ENCODE peak calls at places on chromosomes 12 and 14, in four cellular contexts. X, P, S and W are unnamed samples.

GRCh38 chr12:128573907-128574306 is 249.9 kb downstream of the SLC15A4 start:
- DNase-seq in S (no peak), P (no peak), X (no peak), W (no peak)

GRCh38 chr14:70655110-70655826 is 13.6 kb downstream of the TTC9 start:
- DNase-seq in S (peak), P (peak), X (no peak), W (peak)

GRCh38 chr12:80709811-80710726 is 2.6 kb downstream of the MYF6 start:
- DNase-seq in X (no peak), P (no peak), S (peak), W (no peak)

GRCh38 chr12:62750941-62751843 is 183.8 kb downstream of the PPM1H start:
- DNase-seq in X (no peak), P (no peak), S (no peak), W (no peak)

GRCh38 chr12:75944097-75944904 is 87.3 kb downstream of the PHLDA1 start:
- DNase-seq in S (no peak), P (no peak), X (no peak), W (no peak)

GRCh38 chr12:19799886-19800602 is 360.8 kb downstream of the AEBP2 start:
- DNase-seq in P (no peak), S (no peak), X (no peak), W (no peak)

GRCh38 chr12:63915105-63915830 is 70.8 kb downstream of the SRGAP1 start:
- DNase-seq in P (no peak), S (no peak), X (no peak), W (no peak)

GRCh38 chr14:64337901-64338615 is 43.9 kb upstream of the ESR2 start:
- DNase-seq in P (no peak), X (no peak), S (peak), W (no peak)

GRCh38 chr14:100735271-100735670 is 8.6 kb downstream of the DLK1 start:
- DNase-seq in P (no peak), X (no peak), S (no peak), W (no peak)

GRCh38 chr14:90375934-90376333 is 20.9 kb upstream of the CALM1 start:
- DNase-seq in P (no peak), X (no peak), S (no peak), W (no peak)

GRCh38 chr12:4506870-4507269 is 31.8 kb upstream of the RAD51AP1 start:
- DNase-seq in X (no peak), P (peak), S (no peak), W (no peak)

GRCh38 chr14:86013663-86014062 is 483.7 kb downstream of the FLRT2 start:
- DNase-seq in X (no peak), P (no peak), S (no peak), W (no peak)

GRCh38 chr14:39491134-39491541 is 58.9 kb upstream of the FBXO33 start:
- DNase-seq in P (no peak), S (no peak), X (no peak), W (no peak)

GRCh38 chr12:101045486-101046474 is 164.3 kb downstream of the SLC5A8 start:
- DNase-seq in P (no peak), X (no peak), S (no peak), W (no peak)

GRCh38 chr14:63432228-63432627 is 110.9 kb downstream of the PPP2R5E start:
- DNase-seq in S (no peak), P (no peak), X (no peak), W (no peak)

GRCh38 chr12:93427779-93428564 is 13.8 kb downstream of the UBE2N start:
- DNase-seq in X (no peak), S (no peak), P (no peak), W (no peak)

GRCh38 chr12:94684416-94684815 is 34.1 kb upstream of the TMCC3 start:
- DNase-seq in P (no peak), S (no peak), X (no peak), W (no peak)

GRCh38 chr12:54240971-54241588 is 38.8 kb downstream of the CBX5 start:
- DNase-seq in P (no peak), X (no peak), S (no peak), W (no peak)

GRCh38 chr12:19169222-19169621 is 39.7 kb downstream of the PLEKHA5 start:
- DNase-seq in P (no peak), S (no peak), X (no peak), W (no peak)

GRCh38 chr14:24071836-24072420 is 566 bp downstream of the CPNE6 start:
- DNase-seq in S (no peak), X (no peak), P (no peak), W (no peak)

GRCh38 chr12:132159555-132160003 is 15.3 kb downstream of the NOC4L start:
- DNase-seq in S (no peak), P (no peak), X (no peak), W (no peak)

GRCh38 chr12:21940972-21941521 is at the start of gene ABCC9:
- DNase-seq in S (peak), P (no peak), X (no peak), W (no peak)

GRCh38 chr14:74333909-74334308 is 14.4 kb upstream of the VRTN start:
- DNase-seq in S (no peak), X (no peak), P (no peak), W (no peak)

GRCh38 chr12:2052861-2053674 is at the start of gene CACNA1C:
- DNase-seq in P (no peak), X (no peak), S (peak), W (peak)

GRCh38 chr14:60487211-60487610 is 1.3 kb upstream of the C14orf39 start:
- DNase-seq in S (no peak), P (no peak), X (no peak), W (no peak)